ENCODE peak calls at places on chromosomes 1 and 21, in five cellular contexts. O, R, N, L and T are unnamed samples.

GRCh38 chr1:33986389-33987095 is 122.7 kb downstream of the HMGB4 start:
- DNase-seq in R (no peak), L (peak; percentile 22), O (no peak), N (peak; percentile 56), T (no peak)

GRCh38 chr1:1614204-1614953 is 921 bp upstream of the MIB2 start:
- DNase-seq in L (no peak), N (peak; percentile 69), R (no peak), O (peak; percentile 83), T (no peak)

GRCh38 chr1:9009438-9010366 is 16.5 kb downstream of the SLC2A7 start:
- DNase-seq in N (no peak), L (no peak), R (no peak), O (peak; percentile 33), T (no peak)

GRCh38 chr1:67888208-67888607 is 54.9 kb upstream of the GNG12 start:
- DNase-seq in L (no peak), R (no peak), N (no peak), O (no peak), T (no peak)

GRCh38 chr1:36133484-36133883 is 8.5 kb upstream of the COL8A2 start:
- DNase-seq in O (peak; percentile 95), L (peak; percentile 83), N (peak; percentile 50), R (no peak), T (no peak)

GRCh38 chr1:91856996-91857395 is 29.0 kb downstream of the TGFBR3 start:
- DNase-seq in N (no peak), R (no peak), L (no peak), O (no peak), T (no peak)

GRCh38 chr1:218249757-218250156 is 35.3 kb upstream of the RRP15 start:
- DNase-seq in L (no peak), O (no peak), R (no peak), N (no peak), T (no peak)

GRCh38 chr1:222420621-222421020 is 127.3 kb downstream of the HHIPL2 start:
- DNase-seq in O (no peak), L (no peak), R (no peak), N (no peak), T (no peak)

GRCh38 chr21:46598563-46599250 is 6.2 kb downstream of the S100B start:
- DNase-seq in L (no peak), N (no peak), O (no peak), R (no peak), T (no peak)

GRCh38 chr21:46594276-46594675 is 10.6 kb downstream of the S100B start:
- DNase-seq in R (no peak), O (no peak), L (no peak), N (no peak), T (no peak)

GRCh38 chr21:46597896-46598343 is 7.0 kb downstream of the S100B start:
- DNase-seq in N (no peak), O (no peak), L (no peak), R (no peak), T (no peak)

GRCh38 chr21:46597031-46597430 is 7.9 kb downstream of the S100B start:
- DNase-seq in N (no peak), R (no peak), L (no peak), O (no peak), T (no peak)

DNA sequence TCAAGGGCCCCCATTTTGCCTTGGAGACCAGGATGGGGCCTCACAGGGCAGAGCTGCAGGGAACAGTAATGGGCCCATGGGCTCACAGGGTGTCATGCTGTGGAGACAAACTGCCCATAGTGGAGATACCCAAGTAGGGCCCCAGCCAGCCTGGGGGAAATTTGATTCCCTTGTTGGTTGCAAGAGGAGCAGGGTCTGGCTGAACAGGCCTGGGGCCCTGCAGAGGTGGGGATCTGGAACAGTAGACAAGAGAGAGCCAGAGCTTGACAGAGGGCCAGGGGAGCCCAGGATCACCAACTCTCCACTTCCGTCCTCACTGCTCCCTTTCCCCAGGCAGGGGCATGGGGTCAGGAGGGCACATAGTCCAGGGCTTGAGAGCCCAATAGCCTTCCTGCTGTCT is 8.7 kb downstream of the S100B start:
- DNase-seq in R (no peak), L (no peak), N (no peak), O (no peak), T (no peak)
- H3K9me3 ChIP-seq in R (no peaks in the 10 kb centered on the region), L (no peaks in the 10 kb centered on the region), N (peaks cover 13% of the 10 kb centered on the region), O (peaks cover 6% of the 10 kb centered on the region), T (no peaks in the 10 kb centered on the region)

GRCh38 chr21:15367061-15367626 is 302.3 kb upstream of the NRIP1 start:
- DNase-seq in R (no peak), O (no peak), N (no peak), L (no peak), T (no peak)
- H3K9me3 ChIP-seq in R (no peaks in the 10 kb centered on the region), O (peaks cover 12% of the 10 kb centered on the region), N (peaks cover 7% of the 10 kb centered on the region), L (no peaks in the 10 kb centered on the region), T (peaks cover 3% of the 10 kb centered on the region)

GRCh38 chr21:19864456-19864855 is 1133.8 kb upstream of the NCAM2 start:
- DNase-seq in R (no peak), L (no peak), O (no peak), N (no peak), T (no peak)
- H3K9me3 ChIP-seq in R (no peaks in the 10 kb centered on the region), L (no peaks in the 10 kb centered on the region), O (no peaks in the 10 kb centered on the region), N (no peaks in the 10 kb centered on the region), T (no peaks in the 10 kb centered on the region)

GRCh38 chr21:45934071-45934470 is 47.5 kb upstream of the COL6A1 start:
- DNase-seq in O (no peak), R (no peak), N (no peak), L (no peak), T (no peak)
- H3K9me3 ChIP-seq in O (peaks cover 8% of the 10 kb centered on the region), R (no peaks in the 10 kb centered on the region), N (peaks cover 24% of the 10 kb centered on the region), L (peaks cover 11% of the 10 kb centered on the region), T (no peaks in the 10 kb centered on the region)

GRCh38 chr1:246988316-246988715 is 19.5 kb downstream of the ZNF695 start:
- DNase-seq in N (no peak), L (no peak), R (no peak), O (no peak), T (no peak)

GRCh38 chr1:246987083-246987690 is 20.7 kb downstream of the ZNF695 start:
- DNase-seq in O (peak; percentile 14), L (no peak), R (no peak), N (no peak), T (no peak)

DNA sequence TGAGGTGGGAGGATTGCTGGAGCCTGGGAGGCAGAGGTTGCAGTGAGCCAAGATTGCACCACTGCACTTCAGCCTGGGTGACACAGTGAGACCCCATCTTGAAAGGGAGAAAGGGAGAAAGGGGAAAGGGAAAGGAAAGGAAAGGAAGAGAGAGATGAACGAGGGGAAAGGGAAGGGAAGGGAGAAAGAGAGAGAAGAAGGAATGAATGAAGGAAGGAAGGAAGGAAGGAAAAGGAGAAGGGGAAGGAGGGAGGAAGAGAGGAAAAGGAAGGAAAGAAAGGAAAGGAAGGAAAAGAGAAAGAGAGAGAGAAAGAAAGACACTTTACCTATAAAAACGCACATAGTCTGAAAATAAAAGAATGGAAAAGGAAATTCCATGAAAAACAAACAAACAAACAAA is 18.0 kb downstream of the ZNF695 start:
- DNase-seq in N (no peak), O (no peak), L (no peak), R (no peak), T (no peak)
- H3K9me3 ChIP-seq in N (peaks cover 13% of the 10 kb centered on the region), O (peaks cover 80% of the 10 kb centered on the region), L (peaks cover 12% of the 10 kb centered on the region), R (no peaks in the 10 kb centered on the region), T (peaks cover 8% of the 10 kb centered on the region)

DNA sequence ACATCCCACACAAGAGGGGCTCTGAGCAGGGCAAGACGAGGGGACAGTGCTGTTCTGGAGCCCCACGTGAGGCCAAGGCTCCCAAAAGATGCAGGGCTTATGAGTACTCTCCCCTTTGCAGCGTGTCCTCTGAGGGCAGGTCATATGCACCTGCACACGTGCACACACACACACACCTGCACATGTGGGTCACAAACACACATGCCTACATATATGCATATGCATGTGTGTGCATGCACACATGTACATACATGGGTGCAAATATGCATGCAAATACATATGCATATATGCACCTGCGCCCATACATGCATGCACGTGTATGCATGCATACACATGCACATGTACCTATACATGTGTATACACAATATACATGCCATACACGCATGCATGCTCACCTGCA is 197.9 kb downstream of the NPHP4 start:
- DNase-seq in R (no peak), L (no peak), N (no peak), O (no peak), T (no peak)
- H3K9me3 ChIP-seq in R (no peaks in the 10 kb centered on the region), L (peaks cover 3% of the 10 kb centered on the region), N (peaks cover 25% of the 10 kb centered on the region), O (no peaks in the 10 kb centered on the region), T (no peaks in the 10 kb centered on the region)

DNA sequence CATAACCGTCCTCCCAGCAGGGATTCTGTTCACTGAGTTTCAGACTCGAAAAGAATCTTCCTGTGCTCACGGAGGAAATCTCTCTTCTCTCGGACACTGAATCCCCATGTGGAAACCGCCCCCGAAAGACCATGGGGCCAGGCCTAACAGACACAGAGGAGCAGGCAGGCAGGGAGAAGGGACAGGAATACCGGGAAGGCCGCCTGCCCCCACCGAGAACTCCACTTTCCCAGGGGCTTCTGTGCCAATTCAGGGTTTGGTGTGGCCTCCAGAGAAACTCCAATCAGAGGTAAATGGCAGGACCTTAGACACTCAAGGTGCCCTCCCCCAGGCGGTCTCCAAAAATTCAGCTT is 238.2 kb downstream of the NPHP4 start:
- DNase-seq in N (no peak), L (no peak), O (no peak), R (peak; percentile 3), T (no peak)
- H3K9me3 ChIP-seq in N (peaks cover 4% of the 10 kb centered on the region), L (no peaks in the 10 kb centered on the region), O (no peaks in the 10 kb centered on the region), R (no peaks in the 10 kb centered on the region), T (no peaks in the 10 kb centered on the region)

DNA sequence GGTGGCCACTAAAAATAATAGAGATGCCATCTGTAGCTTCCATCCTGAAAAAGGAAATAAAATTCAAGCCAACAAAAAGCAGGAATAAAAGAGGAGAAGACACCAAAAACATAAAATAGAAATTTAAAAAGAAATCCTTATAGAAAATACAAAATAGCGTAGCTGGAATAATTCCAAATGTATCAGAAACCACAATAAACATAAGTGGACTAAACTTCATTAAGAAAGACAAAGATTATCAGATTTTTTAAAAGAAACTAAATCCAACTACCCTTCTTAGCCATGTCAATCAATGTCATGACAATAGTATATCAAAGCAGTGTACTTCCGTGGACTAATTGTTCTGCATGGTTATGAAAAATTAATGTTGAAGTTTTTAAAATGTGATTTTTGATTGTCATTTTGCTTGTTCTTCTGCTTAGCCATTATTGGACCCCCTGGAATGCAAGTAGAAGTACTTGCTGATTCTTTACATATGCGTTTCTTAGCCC is 13.2 kb downstream of the IL10RB start:
- DNase-seq in L (no peak), O (no peak), R (no peak), N (no peak), T (no peak)
- H3K9me3 ChIP-seq in L (no peaks in the 10 kb centered on the region), O (no peaks in the 10 kb centered on the region), R (no peaks in the 10 kb centered on the region), N (peaks cover 3% of the 10 kb centered on the region), T (no peaks in the 10 kb centered on the region)